ENCODE peak calls at places on chromosome 6, in ten cellular contexts. P is non-pigmented ciliary epithelial cell; D is lung microvascular endothelial cell; Y is Karpas-422; W is kidney glomerular epithelial cell; A is adipocyte; V is activated naive CD4-positive, alpha-beta T cell treated with Interleukin-2 at 50 U/mL for 16 hours; Z is stimulated activated CD8-positive, alpha-beta memory T cell treated with anti-CD3 and anti-CD28 coated beads, Interleukin-2, amount 100 ng/mL, for 1 hour; R is stimulated activated CD4-positive, alpha-beta T cell treated with anti-CD3 and anti-CD28 coated beads, Interleukin-1b, Interleukin-23, amount 100 ng/mL, for 48 hours; I is activated CD8-positive, alpha-beta memory T cell treated with anti-CD3 and anti-CD28 coated beads, Interleukin-2, amount 50 U/mL, for 4 hours. Q is an unnamed sample.

GRCh38 chr6:25302677-25303128 is 23.5 kb downstream of the CARMIL1 start:
- DNase-seq in P (no peak), D (no peak), Y (no peak), W (peak; percentile 83), A (peak; percentile 68), V (no peak), Z (no peak), R (no peak), I (no peak), Q (peak; percentile 53)

GRCh38 chr6:35906499-35906846 is 14.4 kb downstream of the SRPK1 start:
- DNase-seq in P (no peak), D (no peak), Y (no peak), W (no peak), A (no peak), V (no peak), Z (no peak), R (no peak), I (no peak), Q (no peak)

GRCh38 chr6:137001287-137001976 is 43.3 kb downstream of the IL20RA start:
- DNase-seq in P (no peak), D (peak; percentile 41), Y (no peak), W (peak; percentile 23), A (no peak), V (no peak), Z (no peak), R (no peak), I (no peak), Q (no peak)

GRCh38 chr6:10465633-10466499 is 51.0 kb upstream of the TFAP2A start:
- DNase-seq in P (no peak), D (peak; percentile 43), Y (peak; percentile 80), W (peak; percentile 32), A (peak; percentile 55), V (no peak), Z (no peak), R (peak; percentile 11), I (no peak), Q (peak; percentile 60)

GRCh38 chr6:41370488-41371111 is 35.2 kb downstream of the NCR2 start:
- DNase-seq in P (no peak), D (no peak), Y (no peak), W (no peak), A (no peak), V (no peak), Z (no peak), R (no peak), I (no peak), Q (peak; percentile 60)

GRCh38 chr6:126812651-126813050 is 305.8 kb upstream of the RSPO3 start:
- DNase-seq in P (no peak), D (no peak), Y (no peak), W (no peak), A (peak; percentile 72), V (no peak), Z (no peak), R (no peak), I (no peak), Q (no peak)

GRCh38 chr6:69974193-69974592 is 107.8 kb downstream of the COL19A1 start:
- DNase-seq in P (peak; percentile 57), D (no peak), Y (no peak), W (peak; percentile 84), A (peak; percentile 48), V (no peak), Z (no peak), R (no peak), I (no peak), Q (no peak)

GRCh38 chr6:104579464-104579863 is 280.3 kb downstream of the HACE1 start:
- DNase-seq in P (no peak), D (no peak), Y (no peak), W (no peak), A (peak; percentile 42), V (no peak), Z (no peak), R (no peak), I (no peak), Q (no peak)

GRCh38 chr6:41122918-41123317 is 31.2 kb downstream of the TREML1 start:
- DNase-seq in P (no peak), D (no peak), Y (no peak), W (no peak), A (no peak), V (no peak), Z (no peak), R (no peak), I (no peak), Q (no peak)

GRCh38 chr6:42698217-42698616 is 24.2 kb downstream of the PRPH2 start:
- DNase-seq in P (no peak), D (no peak), Y (no peak), W (no peak), A (no peak), V (no peak), Z (no peak), R (no peak), I (no peak), Q (no peak)

Q was measured in HTR-8/SVneo.